ENCODE peak calls at places on chromosomes 3 and 15, in seven cellular contexts. D is fibroblast of the aortic adventitia; V is HFF-Myc; A is NB4; T is CD4-positive, alpha-beta T cell; B is endothelial cell; Z is AG09309. W is an unnamed sample.

GRCh38 chr15:100189849-100190248 is 151.9 kb downstream of the ADAMTS17 start:
- DNase-seq in T (no peak), Z (no peak), V (no peak), A (peak; percentile 40), B (no peak), D (no peak), W (no peak)

GRCh38 chr3:57152150-57152549 is 13.0 kb downstream of the IL17RD start:
- DNase-seq in T (no peak), V (no peak), B (no peak), A (no peak), Z (no peak), D (peak; percentile 46), W (no peak)

GRCh38 chr3:172678068-172678467 is 32.8 kb downstream of the NCEH1 start:
- DNase-seq in D (peak; percentile 22), V (no peak), T (no peak), B (no peak), A (no peak), Z (no peak), W (no peak)

GRCh38 chr3:16056210-16056607 is 118.3 kb upstream of the GALNT15 start:
- DNase-seq in V (no peak), B (no peak), T (no peak), D (peak; percentile 85), Z (no peak), A (no peak), W (no peak)

GRCh38 chr3:65473746-65474145 is 565.0 kb downstream of the MAGI1 start:
- DNase-seq in B (no peak), T (no peak), A (no peak), Z (no peak), D (peak; percentile 37), V (no peak), W (no peak)

GRCh38 chr3:35505181-35505580 is 134.1 kb upstream of the ARPP21 start:
- DNase-seq in A (no peak), Z (no peak), V (no peak), T (no peak), B (no peak), D (no peak), W (no peak)

GRCh38 chr3:115351193-115351592 is 204.1 kb upstream of the ZBTB20 start:
- DNase-seq in T (no peak), Z (no peak), D (no peak), A (no peak), V (no peak), B (no peak), W (no peak)

GRCh38 chr3:48690846-48691458 is 5.2 kb upstream of the NCKIPSD start:
- DNase-seq in B (no peak), A (no peak), D (no peak), T (no peak), V (no peak), Z (no peak), W (no peak)

GRCh38 chr15:64731807-64732151 is 43.6 kb downstream of the RBPMS2 start:
- DNase-seq in D (no peak), Z (no peak), T (no peak), B (no peak), A (peak; percentile 20), V (no peak), W (no peak)

GRCh38 chr3:184937611-184938010 is 125.6 kb downstream of the VPS8 start:
- DNase-seq in D (no peak), Z (no peak), T (no peak), B (no peak), V (no peak), A (peak; percentile 17), W (no peak)

GRCh38 chr15:98754283-98755022 is 106.1 kb downstream of the IGF1R start:
- DNase-seq in V (no peak), T (no peak), D (peak; percentile 60), Z (no peak), A (no peak), B (peak; percentile 17), W (no peak)

GRCh38 chr15:92224843-92225242 is 168.8 kb upstream of the ST8SIA2 start:
- DNase-seq in A (no peak), D (no peak), T (no peak), B (no peak), V (no peak), Z (no peak), W (no peak)

GRCh38 chr3:12741205-12741604 is 17.9 kb downstream of the TMEM40 start:
- DNase-seq in T (no peak), Z (no peak), B (no peak), V (no peak), D (no peak), A (no peak), W (no peak)

GRCh38 chr15:81411056-81411455 is 37.0 kb upstream of the TMC3 start:
- DNase-seq in V (no peak), T (no peak), A (no peak), Z (no peak), B (no peak), D (no peak), W (no peak)

GRCh38 chr15:85706779-85707518 is 87.8 kb downstream of the KLHL25 start:
- DNase-seq in A (peak; percentile 29), V (no peak), Z (no peak), D (peak; percentile 96), T (peak; percentile 31), B (no peak), W (no peak)

GRCh38 chr15:39580630-39581500 is at the start of gene THBS1:
- DNase-seq in B (peak; percentile 62), V (peak; percentile 78), D (peak; percentile 90), Z (peak; percentile 94), T (peak; percentile 3), A (peak; percentile 49), W (peak; percentile 56)

GRCh38 chr3:175358935-175359334 is 499.8 kb downstream of the NAALADL2 start:
- DNase-seq in B (no peak), V (no peak), A (no peak), T (no peak), Z (no peak), D (no peak), W (no peak)

GRCh38 chr15:78872972-78873795 is 494 bp downstream of the MORF4L1 start:
- DNase-seq in A (peak; percentile 96), D (peak; percentile 86), B (peak; percentile 88), Z (peak; percentile 70), V (peak; percentile 81), T (peak; percentile 85), W (peak; percentile 79)

GRCh38 chr3:17183951-17184550 is 299.3 kb downstream of the PLCL2 start:
- DNase-seq in A (no peak), Z (peak; percentile 16), D (peak; percentile 71), T (no peak), B (no peak), V (no peak), W (no peak)

DNA sequence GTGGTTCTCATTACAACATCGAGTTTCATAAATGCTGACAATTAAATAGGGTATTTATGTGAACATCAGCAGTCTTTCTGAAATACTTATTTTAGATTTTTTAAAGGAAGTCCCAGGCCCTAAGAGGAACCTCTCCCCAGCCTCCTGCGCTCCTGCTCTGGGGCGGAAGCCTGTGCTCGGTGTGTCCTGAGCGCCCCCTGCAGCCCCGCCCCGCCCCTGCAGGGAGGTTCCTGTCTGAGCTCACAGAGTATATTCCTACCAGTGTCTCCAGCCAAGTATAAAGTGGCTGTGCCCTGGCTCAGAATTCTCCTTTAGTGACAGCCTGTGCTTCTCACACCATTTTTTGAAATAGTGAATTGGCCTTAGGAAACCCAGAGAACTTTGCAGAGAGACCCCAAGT is 567.9 kb downstream of the GOLGA6L6 start:
- DNase-seq in V (no peak), A (peak; percentile 71), T (no peak), B (no peak), Z (no peak), D (no peak), W (no peak)
- TF ChIP-seq CTCF in V (no peak), A (peak; percentile 70), T (no peak), B (no peak), Z (no peak), D (no peak), W (no peak)

GRCh38 chr3:52039426-52039825 is 16.9 kb downstream of the DUSP7 start:
- DNase-seq in V (no peak), A (no peak), D (no peak), Z (no peak), B (no peak), T (no peak), W (no peak)

GRCh38 chr3:52043750-52044149 is 12.6 kb downstream of the DUSP7 start:
- DNase-seq in D (no peak), Z (no peak), B (no peak), T (no peak), A (no peak), V (no peak), W (no peak)

GRCh38 chr3:52040600-52040999 is 15.8 kb downstream of the DUSP7 start:
- DNase-seq in B (no peak), D (no peak), T (no peak), A (no peak), V (no peak), Z (no peak), W (no peak)

GRCh38 chr3:52039846-52040245 is 16.5 kb downstream of the DUSP7 start:
- DNase-seq in T (no peak), B (no peak), V (no peak), D (peak; percentile 36), Z (no peak), A (no peak), W (no peak)

DNA sequence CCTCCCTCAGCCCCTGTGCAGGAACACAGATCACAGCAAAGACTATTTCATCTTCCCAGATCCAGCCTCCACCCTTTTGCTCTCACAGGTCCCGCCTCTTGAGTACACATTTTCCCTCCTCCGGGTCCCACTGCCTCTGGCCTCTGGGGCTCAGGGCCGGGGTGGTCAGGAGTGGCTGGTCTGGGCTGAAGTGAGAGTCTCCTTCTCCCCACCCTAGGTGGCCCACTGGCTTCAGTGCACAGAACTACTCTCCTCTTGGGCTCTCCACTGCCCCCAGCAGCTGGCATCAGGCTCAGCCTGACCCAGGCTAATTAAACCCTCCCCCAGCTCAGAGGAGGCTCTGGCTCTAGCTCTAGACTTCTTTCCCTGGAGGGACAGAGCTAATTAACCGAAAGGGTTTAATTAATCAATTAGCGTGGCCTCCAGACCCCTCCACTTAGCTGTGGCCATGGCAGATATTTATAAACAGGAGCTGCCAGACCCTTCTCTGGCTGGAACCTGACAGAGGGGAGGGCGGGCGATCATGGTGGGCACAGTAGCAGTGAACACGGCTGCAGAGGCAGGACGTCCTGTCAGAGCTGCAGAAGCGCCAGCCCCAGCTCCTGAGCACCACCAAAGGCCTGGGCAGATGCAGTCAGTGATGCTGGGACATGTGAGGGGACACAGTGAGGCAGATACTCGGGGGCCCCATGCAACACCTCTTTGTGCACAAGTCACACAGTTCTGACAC is 15.1 kb downstream of the DUSP7 start:
- DNase-seq in B (no peak), V (no peak), Z (no peak), D (no peak), T (no peak), A (peak; percentile 42), W (no peak)
- TF ChIP-seq CTCF in B (no peak), V (peak; percentile 16), Z (peak; percentile 38), D (peak; percentile 32), T (no peak), A (peak; percentile 38), W (no peak)

DNA sequence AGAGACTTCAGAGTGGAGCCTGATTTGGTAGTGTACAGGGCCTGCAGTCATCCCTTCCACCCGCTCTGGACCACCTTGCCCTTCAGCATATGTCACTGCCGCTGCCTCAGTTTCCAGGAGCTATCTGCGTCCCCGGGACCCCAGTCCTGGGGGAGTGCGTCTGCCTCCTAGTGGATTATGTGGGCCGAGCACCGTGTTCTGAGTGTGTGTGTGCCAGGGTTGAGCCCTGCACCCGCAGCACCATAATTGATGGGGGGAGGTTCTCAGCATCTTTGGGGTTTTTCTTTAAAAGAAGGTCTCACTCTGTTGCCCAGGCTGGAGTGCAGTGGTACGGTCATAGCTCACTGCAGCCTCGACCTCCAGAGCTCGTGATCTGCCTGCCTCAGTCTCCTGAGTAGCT is 33.6 kb downstream of the CD276 start:
- DNase-seq in D (no peak), B (no peak), Z (no peak), T (no peak), A (no peak), V (no peak), W (no peak)
- TF ChIP-seq CTCF in D (no peak), B (peak; percentile 30), Z (no peak), T (no peak), A (peak; percentile 27), V (peak; percentile 29), W (no peak)

GRCh38 chr15:87033056-87033455 is 953.4 kb downstream of the AGBL1 start:
- DNase-seq in B (no peak), Z (no peak), A (peak; percentile 2), T (no peak), V (no peak), D (peak; percentile 52), W (no peak)
- TF ChIP-seq CTCF in B (peak; percentile 43), Z (no peak), A (no peak), T (no peak), V (peak; percentile 11), D (peak; percentile 34), W (no peak)

W was measured in CD14-positive monocyte.